ENCODE peak calls at places on chromosomes 4 and X, in four cellular contexts. C is CD4-positive, alpha-beta memory T cell; T is heart right ventricle; Y is cardiac fibroblast. U is an unnamed sample.
A peak's percentile ranks its signal among the peaks of the same experiment; 100 is the strongest.

GRCh38 chr4:107278791-107279481 is 242.8 kb upstream of the DKK2 start:
- DNase-seq in Y (no peak), T (no peak), C (no peak), U (no peak)

GRCh38 chrX:151397741-151398070 is 700 bp downstream of the VMA21 start:
- DNase-seq in Y (no peak), C (peak; percentile 10), T (no peak), U (peak; percentile 10)

GRCh38 chr4:115456228-115456627 is 342.8 kb upstream of the NDST4 start:
- DNase-seq in C (no peak), T (no peak), Y (no peak), U (no peak)

GRCh38 chrX:72634321-72634720 is 61.7 kb upstream of the HDAC8 start:
- DNase-seq in T (no peak), C (no peak), Y (peak; percentile 72), U (no peak)

GRCh38 chr4:85573270-85573669 is 98.3 kb downstream of the ARHGAP24 start:
- DNase-seq in Y (no peak), T (no peak), C (no peak), U (no peak)

GRCh38 chr4:149555146-149555545 is 260.5 kb downstream of the IQCM start:
- DNase-seq in T (no peak), C (no peak), Y (peak; percentile 18), U (no peak)

GRCh38 chr4:54439831-54440243 is 210.7 kb downstream of the PDGFRA start:
- DNase-seq in C (no peak), T (no peak), Y (peak; percentile 78), U (peak; percentile 9)

GRCh38 chrX:150806827-150807226 is 91.6 kb downstream of the CD99L2 start:
- DNase-seq in T (no peak), Y (no peak), C (no peak), U (no peak)

GRCh38 chr4:30600246-30600645 is 119.9 kb upstream of the PCDH7 start:
- DNase-seq in Y (peak; percentile 49), C (no peak), T (no peak), U (no peak)

GRCh38 chrX:8037593-8038348 is 110.6 kb upstream of the PNPLA4 start:
- DNase-seq in T (no peak), Y (peak; percentile 15), C (no peak), U (no peak)

GRCh38 chr4:123484291-123484926 is 87.8 kb downstream of the SPRY1 start:
- DNase-seq in C (no peak), T (no peak), Y (no peak), U (no peak)

GRCh38 chr4:80069108-80069836 is 3.8 kb downstream of the ANTXR2 start:
- DNase-seq in T (no peak), C (no peak), Y (peak; percentile 45), U (no peak)

GRCh38 chr4:80070880-80071620 is 2.0 kb downstream of the ANTXR2 start:
- DNase-seq in C (no peak), T (no peak), Y (peak; percentile 17), U (no peak)

GRCh38 chr4:80072607-80073361 is at the start of gene ANTXR2:
- DNase-seq in C (peak; percentile 64), T (peak; percentile 94), Y (peak; percentile 98), U (peak; percentile 79)

GRCh38 chr4:80071643-80072606 is 1.1 kb downstream of the ANTXR2 start:
- DNase-seq in Y (peak; percentile 49), C (peak; percentile 54), T (peak; percentile 55), U (peak; percentile 61)

DNA sequence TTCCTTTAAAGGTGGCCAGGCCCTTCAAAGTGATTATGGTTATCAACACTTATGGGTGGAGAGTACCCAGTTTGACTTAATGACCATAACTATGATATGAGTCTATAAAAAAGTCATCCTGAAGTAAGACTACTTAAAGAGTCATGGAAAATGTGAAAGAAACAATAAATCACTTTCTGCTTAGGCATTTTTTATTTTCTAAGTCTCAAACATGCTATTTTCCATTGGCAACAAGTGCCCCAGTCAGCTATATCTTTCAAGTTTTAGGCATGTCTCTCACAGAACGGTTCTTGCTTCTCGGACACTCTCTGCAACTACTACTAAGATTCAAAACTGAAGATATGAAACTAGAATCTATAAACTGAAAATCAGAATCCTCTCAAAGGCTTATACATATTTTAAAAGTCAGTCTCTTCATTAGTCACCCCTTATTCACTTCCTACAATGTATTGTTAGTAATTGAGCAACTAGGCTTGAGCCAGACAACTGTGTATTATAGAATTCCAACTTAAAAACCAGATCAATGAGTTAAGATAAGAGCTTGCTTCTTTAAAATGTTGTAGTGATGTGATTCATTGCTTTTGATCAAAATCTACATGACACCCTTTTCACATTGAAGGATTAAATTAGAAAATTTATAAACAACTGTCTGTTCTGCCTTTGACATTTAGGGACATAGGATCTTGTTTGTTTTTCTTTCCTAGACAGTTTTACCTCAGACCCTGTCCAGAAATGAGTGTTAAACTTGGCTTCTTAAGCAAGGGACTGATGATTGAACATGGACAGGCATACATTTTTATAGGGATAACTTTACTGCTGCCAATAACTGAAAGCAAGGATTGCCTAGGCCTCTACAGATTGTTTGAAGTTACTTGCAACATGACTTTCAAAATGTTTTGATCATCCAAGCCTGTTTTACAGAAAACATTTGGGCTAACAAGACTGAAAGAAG is 2.9 kb downstream of the ANTXR2 start:
- DNase-seq in T (no peak), Y (no peak), C (no peak), U (peak; percentile 48)
- H3K4me3 ChIP-seq in T (peak overlapping the region; percentile 91), Y (peak overlapping the region; percentile 1), C (peak overlapping the region; percentile 68), U (no peak overlapping the region)

GRCh38 chr4:40177591-40177990 is 19.2 kb upstream of the RHOH start:
- DNase-seq in T (no peak), C (no peak), Y (no peak), U (no peak)

GRCh38 chr4:40179360-40179759 is 17.5 kb upstream of the RHOH start:
- DNase-seq in Y (no peak), C (no peak), T (no peak), U (no peak)

GRCh38 chr4:40176602-40177001 is 20.2 kb upstream of the RHOH start:
- DNase-seq in Y (no peak), T (no peak), C (no peak), U (no peak)

GRCh38 chr4:40180356-40180755 is 16.5 kb upstream of the RHOH start:
- DNase-seq in C (no peak), T (no peak), Y (peak; percentile 79), U (no peak)

GRCh38 chr4:40178672-40179071 is 18.2 kb upstream of the RHOH start:
- DNase-seq in Y (no peak), T (no peak), C (no peak), U (no peak)
- H3K4me3 ChIP-seq in Y (no peak overlapping the region), T (no peak overlapping the region), C (no peak overlapping the region), U (no peak overlapping the region)

DNA sequence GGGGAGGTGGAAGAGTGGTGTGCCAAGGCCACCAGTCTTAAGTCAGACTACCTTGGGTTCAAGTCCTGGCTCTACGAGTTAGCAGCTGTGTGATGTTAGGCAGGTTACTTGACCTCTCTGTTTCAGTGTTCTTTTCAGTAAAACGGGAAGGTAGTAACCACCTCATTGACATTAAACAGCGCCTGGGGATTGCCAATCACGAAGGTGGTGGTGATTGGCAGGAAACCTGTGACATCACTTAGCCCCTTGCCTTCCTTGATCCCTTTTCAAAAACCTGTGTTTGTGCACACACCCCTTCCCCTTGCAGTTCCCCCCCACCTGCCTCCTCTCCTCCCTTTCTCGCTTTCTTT is 7.6 kb downstream of the KLF3 start:
- DNase-seq in Y (no peak), T (no peak), C (no peak), U (peak; percentile 32)
- H3K4me3 ChIP-seq in Y (no peak overlapping the region), T (peak overlapping the region; percentile 85), C (peak overlapping the region; percentile 12), U (no peak overlapping the region)

DNA sequence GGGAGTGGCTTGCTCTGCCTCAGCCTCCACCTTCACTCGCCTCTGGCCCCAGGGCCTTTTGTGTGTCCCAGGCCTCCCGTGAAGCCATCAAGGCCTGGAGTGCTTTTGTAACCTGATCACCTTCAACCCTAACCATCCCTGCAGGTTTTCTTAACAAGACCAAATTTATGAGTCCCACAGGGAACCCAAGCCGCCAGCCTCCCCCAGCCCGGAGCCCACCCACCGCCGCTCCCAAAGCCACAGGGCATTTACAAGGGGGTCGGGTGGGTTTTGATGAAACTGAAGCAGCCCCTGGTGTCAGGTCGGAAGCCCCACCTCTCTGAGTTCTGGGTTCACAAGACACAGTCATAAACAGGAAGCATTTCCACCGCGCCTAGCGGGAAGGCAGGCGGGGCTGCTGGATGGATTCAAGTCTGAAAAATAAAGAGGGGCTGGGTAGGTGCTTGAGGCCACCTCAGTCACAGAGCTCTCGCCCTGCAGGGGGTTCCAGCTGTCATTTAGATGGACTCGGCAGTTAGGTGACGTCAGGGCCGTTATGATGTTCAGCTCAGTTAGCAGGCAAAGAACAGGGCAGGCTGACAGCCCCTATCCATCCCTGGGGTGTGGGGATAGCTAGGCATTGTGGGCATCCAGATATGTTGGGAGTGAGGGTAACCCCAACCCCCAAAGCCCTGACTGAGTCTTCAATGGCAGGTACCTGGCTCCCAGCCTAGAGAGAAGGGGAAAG is 128.5 kb downstream of the BCOR start:
- DNase-seq in C (no peak), T (no peak), Y (no peak), U (no peak)
- H3K4me3 ChIP-seq in C (no peak overlapping the region), T (no peak overlapping the region), Y (no peak overlapping the region), U (no peak overlapping the region)

GRCh38 chrX:107742754-107743191 is 32.8 kb downstream of the TSC22D3 start:
- DNase-seq in C (no peak), Y (no peak), T (no peak), U (no peak)
- H3K4me3 ChIP-seq in C (peak overlapping the region; percentile 17), Y (peak overlapping the region; percentile 34), T (peak overlapping the region; percentile 26), U (no peak overlapping the region)

DNA sequence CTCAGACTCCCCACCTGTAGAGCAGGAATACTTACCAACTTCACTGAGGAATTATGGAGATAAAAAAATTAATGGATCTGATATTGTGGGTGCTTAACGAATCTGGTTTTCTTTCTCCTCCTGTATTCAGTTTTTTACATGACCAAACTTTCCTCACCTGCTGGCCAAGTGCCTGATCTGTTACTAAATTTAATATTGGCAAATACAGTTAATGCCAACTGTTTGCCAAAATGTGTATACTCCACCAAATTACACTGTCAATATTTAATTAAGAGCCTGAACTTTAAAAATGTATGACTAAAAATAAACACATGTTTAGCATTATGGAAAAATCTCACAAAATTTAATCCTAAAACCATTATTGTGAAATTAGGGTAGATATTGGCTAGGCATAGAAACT is 3.3 kb downstream of the PGRMC2 start:
- DNase-seq in Y (no peak), C (no peak), T (no peak), U (no peak)
- H3K4me3 ChIP-seq in Y (no peak overlapping the region), C (no peak overlapping the region), T (no peak overlapping the region), U (no peak overlapping the region)

GRCh38 chr4:39166670-39167069 is 15.7 kb upstream of the WDR19 start:
- DNase-seq in Y (no peak), C (no peak), T (no peak), U (no peak)
- H3K4me3 ChIP-seq in Y (no peak overlapping the region), C (no peak overlapping the region), T (no peak overlapping the region), U (no peak overlapping the region)

GRCh38 chr4:36174570-36174969 is 69.7 kb downstream of the ARAP2 start:
- DNase-seq in C (no peak), Y (no peak), T (no peak), U (no peak)

GRCh38 chr4:36173923-36174322 is 70.4 kb downstream of the ARAP2 start:
- DNase-seq in C (no peak), T (no peak), Y (no peak), U (no peak)

GRCh38 chr4:36177946-36178345 is 66.4 kb downstream of the ARAP2 start:
- DNase-seq in C (no peak), T (no peak), Y (no peak), U (no peak)

GRCh38 chr4:36183232-36183631 is 61.1 kb downstream of the ARAP2 start:
- DNase-seq in C (no peak), T (no peak), Y (no peak), U (no peak)

DNA sequence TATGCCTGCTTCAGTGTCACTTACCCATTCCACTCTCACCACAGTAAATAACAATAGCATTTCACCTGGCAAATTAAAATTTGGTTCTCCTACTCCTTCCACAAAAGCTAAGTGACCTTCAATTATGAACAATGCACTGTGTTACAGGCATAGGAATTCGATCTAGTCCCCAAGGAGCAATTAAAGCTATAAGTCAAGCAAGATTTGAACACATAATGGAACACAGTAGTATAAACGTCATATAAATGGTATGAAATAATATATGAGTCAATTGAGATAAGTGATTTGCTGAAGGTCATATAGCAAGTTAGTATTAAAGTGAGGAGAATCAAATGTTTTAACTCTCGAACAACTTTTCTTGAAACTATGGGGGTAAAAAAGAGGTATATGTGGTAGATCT is 65.8 kb downstream of the ARAP2 start:
- DNase-seq in C (no peak), T (no peak), Y (no peak), U (no peak)
- H3K4me3 ChIP-seq in C (no peak overlapping the region), T (no peak overlapping the region), Y (no peak overlapping the region), U (no peak overlapping the region)

U was measured in GM12865.